ENCODE peak calls at places on chromosomes 3 and 15, in nine cellular contexts. C is head of caudate nucleus; R is SW480; E is central memory CD4-positive, alpha-beta T cell; N is occipital lobe; M is adrenal gland; X is EL; L is hepatic stellate cell; G is cardiac fibroblast. I is an unnamed sample.

GRCh38 chr15:78811124-78811824 is at the start of gene ADAMTS7:
- DNase-seq in C (peak; percentile 71), R (peak; percentile 36), E (peak; percentile 10), N (peak; percentile 16), M (peak; percentile 72), X (peak; percentile 79), L (peak; percentile 96), G (peak; percentile 71), I (peak; percentile 100)

GRCh38 chr3:196357905-196358304 is 19.7 kb upstream of the TM4SF19 start:
- DNase-seq in C (no peak), R (no peak), E (no peak), N (no peak), M (no peak), X (no peak), L (no peak), G (no peak), I (no peak)

GRCh38 chr15:90982135-90982534 is 12.2 kb downstream of the PRC1 start:
- DNase-seq in C (no peak), R (no peak), E (no peak), N (no peak), M (no peak), X (peak; percentile 34), L (no peak), G (peak; percentile 73), I (no peak)

GRCh38 chr3:20406621-20407020 is 220.6 kb upstream of the SGO1 start:
- DNase-seq in C (no peak), R (no peak), E (no peak), N (no peak), M (no peak), X (no peak), L (no peak), G (peak; percentile 42), I (no peak)

GRCh38 chr3:150005243-150006102 is 34.8 kb upstream of the PFN2 start:
- DNase-seq in C (no peak), R (no peak), E (no peak), N (no peak), M (no peak), X (peak; percentile 56), L (no peak), G (peak; percentile 45), I (no peak)

GRCh38 chr3:100650651-100651611 is 41.5 kb downstream of the ADGRG7 start:
- DNase-seq in C (no peak), R (no peak), E (no peak), N (no peak), M (no peak), X (peak; percentile 71), L (peak; percentile 37), G (peak; percentile 85), I (peak; percentile 54)

GRCh38 chr3:151955356-151955755 is 81.9 kb downstream of the SUCNR1 start:
- DNase-seq in C (no peak), R (no peak), E (no peak), N (no peak), M (no peak), X (no peak), L (no peak), G (no peak), I (no peak)

GRCh38 chr15:76159282-76159681 is 99.5 kb downstream of the TMEM266 start:
- DNase-seq in C (no peak), R (no peak), E (no peak), N (no peak), M (no peak), X (no peak), L (no peak), G (no peak), I (peak; percentile 54)

GRCh38 chr3:158679547-158680000 is 7.1 kb upstream of the LXN start:
- DNase-seq in C (no peak), R (no peak), E (no peak), N (no peak), M (no peak), X (peak; percentile 39), L (peak; percentile 22), G (peak; percentile 43), I (peak; percentile 73)

GRCh38 chr15:72319360-72319984 is 485 bp downstream of the CELF6 start:
- DNase-seq in C (peak; percentile 60), R (peak; percentile 37), E (peak; percentile 30), N (no peak), M (peak; percentile 73), X (peak; percentile 48), L (peak; percentile 68), G (peak; percentile 43), I (peak; percentile 95)

GRCh38 chr3:89186446-89186845 is 79.0 kb downstream of the EPHA3 start:
- DNase-seq in C (no peak), R (no peak), E (no peak), N (no peak), M (no peak), X (no peak), L (no peak), G (no peak), I (no peak)

GRCh38 chr15:94174399-94174802 is 57.0 kb upstream of the MCTP2 start:
- DNase-seq in C (no peak), R (no peak), E (no peak), N (no peak), M (no peak), X (no peak), L (peak; percentile 20), G (peak; percentile 24), I (peak; percentile 31)